ENCODE peak calls at places on chromosome 1, in six cellular contexts. One of them, this sample, is unnamed.

GRCh38 chr1:160862151-160863061 is at the start of gene CD244:
- DNase-seq in neuronal stem cell: no peak
- DNase-seq in mesendoderm: peak; percentile 48
- DNase-seq in IMR-90: no peak
- DNase-seq in H9: peak; percentile 43
- DNase-seq in trophoblast cell: peak; percentile 24
- DNase-seq in this sample: no peak

GRCh38 chr1:226655251-226656163 is 83.6 kb downstream of the ITPKB start:
- DNase-seq in neuronal stem cell: no peak
- DNase-seq in mesendoderm: peak; percentile 76
- DNase-seq in IMR-90: no peak
- DNase-seq in H9: peak; percentile 63
- DNase-seq in trophoblast cell: no peak
- DNase-seq in this sample: no peak

GRCh38 chr1:62407398-62408009 is 29.3 kb upstream of the USP1 start:
- DNase-seq in neuronal stem cell: peak; percentile 67
- DNase-seq in mesendoderm: peak; percentile 67
- DNase-seq in IMR-90: peak; percentile 55
- DNase-seq in H9: no peak
- DNase-seq in trophoblast cell: peak; percentile 24
- DNase-seq in this sample: peak; percentile 46

GRCh38 chr1:193181985-193182384 is 4.4 kb downstream of the B3GALT2 start:
- DNase-seq in neuronal stem cell: no peak
- DNase-seq in mesendoderm: no peak
- DNase-seq in IMR-90: peak; percentile 23
- DNase-seq in H9: no peak
- DNase-seq in trophoblast cell: no peak
- DNase-seq in this sample: no peak

GRCh38 chr1:230772457-230773395 is 25.5 kb downstream of the CAPN9 start:
- DNase-seq in neuronal stem cell: no peak
- DNase-seq in mesendoderm: peak; percentile 79
- DNase-seq in IMR-90: peak; percentile 59
- DNase-seq in H9: peak; percentile 54
- DNase-seq in trophoblast cell: peak; percentile 84
- DNase-seq in this sample: peak; percentile 72

GRCh38 chr1:95094923-95095322 is 22.2 kb upstream of the ALG14 start:
- DNase-seq in neuronal stem cell: no peak
- DNase-seq in mesendoderm: no peak
- DNase-seq in IMR-90: no peak
- DNase-seq in H9: no peak
- DNase-seq in trophoblast cell: no peak
- DNase-seq in this sample: no peak

GRCh38 chr1:108590947-108591346 is 31.0 kb downstream of the EEIG2 start:
- DNase-seq in neuronal stem cell: no peak
- DNase-seq in mesendoderm: no peak
- DNase-seq in IMR-90: peak; percentile 95
- DNase-seq in H9: no peak
- DNase-seq in trophoblast cell: no peak
- DNase-seq in this sample: peak; percentile 99

GRCh38 chr1:65319141-65319540 is 9.8 kb downstream of the DNAJC6 start:
- DNase-seq in neuronal stem cell: no peak
- DNase-seq in mesendoderm: no peak
- DNase-seq in IMR-90: no peak
- DNase-seq in H9: no peak
- DNase-seq in trophoblast cell: no peak
- DNase-seq in this sample: no peak

GRCh38 chr1:10541286-10541685 is 66.5 kb downstream of the PEX14 start:
- DNase-seq in neuronal stem cell: no peak
- DNase-seq in mesendoderm: no peak
- DNase-seq in IMR-90: no peak
- DNase-seq in H9: peak; percentile 74
- DNase-seq in trophoblast cell: no peak
- DNase-seq in this sample: no peak

GRCh38 chr1:156213644-156213966 is 798 bp downstream of the PMF1 start:
- DNase-seq in neuronal stem cell: no peak
- DNase-seq in mesendoderm: no peak
- DNase-seq in IMR-90: no peak
- DNase-seq in H9: no peak
- DNase-seq in trophoblast cell: no peak
- DNase-seq in this sample: no peak

GRCh38 chr1:156214024-156214748 is 1.4 kb downstream of the PMF1 start:
- DNase-seq in neuronal stem cell: no peak
- DNase-seq in mesendoderm: peak; percentile 81
- DNase-seq in IMR-90: peak; percentile 41
- DNase-seq in H9: no peak
- DNase-seq in trophoblast cell: peak; percentile 40
- DNase-seq in this sample: peak; percentile 70

GRCh38 chr1:156211243-156211642 is 1.6 kb upstream of the PMF1 start:
- DNase-seq in neuronal stem cell: no peak
- DNase-seq in mesendoderm: no peak
- DNase-seq in IMR-90: no peak
- DNase-seq in H9: no peak
- DNase-seq in trophoblast cell: no peak
- DNase-seq in this sample: no peak

GRCh38 chr1:156212130-156212529 is 677 bp upstream of the PMF1 start:
- DNase-seq in neuronal stem cell: no peak
- DNase-seq in mesendoderm: no peak
- DNase-seq in IMR-90: no peak
- DNase-seq in H9: no peak
- DNase-seq in trophoblast cell: no peak
- DNase-seq in this sample: no peak

DNA sequence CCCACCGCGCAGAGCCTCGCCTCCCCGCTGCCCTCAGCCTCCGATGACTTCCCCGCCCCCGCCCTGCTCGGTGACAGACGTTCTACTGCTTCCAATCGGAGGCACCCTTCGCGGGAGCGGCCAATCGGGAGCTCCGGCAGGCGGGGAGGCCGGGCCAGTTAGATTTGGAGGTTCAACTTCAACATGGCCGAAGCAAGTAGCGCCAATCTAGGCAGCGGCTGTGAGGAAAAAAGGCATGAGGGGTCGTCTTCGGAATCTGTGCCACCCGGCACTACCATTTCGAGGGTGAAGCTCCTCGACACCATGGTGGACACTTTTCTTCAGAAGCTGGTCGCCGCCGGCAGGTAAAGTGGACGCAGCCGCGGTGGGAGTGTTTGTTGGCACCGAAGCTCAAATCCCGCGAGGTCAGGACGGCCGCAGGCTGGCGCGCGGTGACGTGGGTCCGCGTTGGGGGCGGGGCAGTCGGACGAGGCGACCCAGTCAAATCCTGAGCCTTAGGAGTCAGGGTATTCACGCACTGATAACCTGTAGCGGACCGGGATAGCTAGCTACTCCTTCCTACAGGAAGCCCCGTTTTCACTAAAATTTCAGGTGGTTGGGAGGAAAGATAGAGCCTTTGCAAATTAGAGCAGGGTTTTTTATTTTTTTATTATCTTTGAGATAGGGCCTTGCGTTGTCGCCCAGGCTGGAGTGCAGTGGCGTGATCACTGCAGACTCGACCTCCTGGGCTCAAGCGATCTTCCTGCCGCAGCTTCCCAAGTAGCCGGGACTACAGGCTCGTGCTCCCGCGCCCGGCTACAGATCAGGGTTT is at the start of gene PMF1:
- DNase-seq in neuronal stem cell: peak; percentile 96
- DNase-seq in mesendoderm: peak; percentile 99
- DNase-seq in IMR-90: peak; percentile 94
- DNase-seq in H9: peak; percentile 98
- DNase-seq in trophoblast cell: peak; percentile 97
- DNase-seq in this sample: peak; percentile 98
- H3K18ac ChIP-seq in neuronal stem cell: peak within 1 kb of the TSS; percentile 99
- H3K18ac ChIP-seq in mesendoderm: peak within 1 kb of the TSS; percentile 88
- H3K18ac ChIP-seq in IMR-90: peak within 1 kb of the TSS; percentile 90
- H3K18ac ChIP-seq in H9: peak within 1 kb of the TSS; percentile 99
- H3K18ac ChIP-seq in trophoblast cell: peak within 1 kb of the TSS; percentile 97
- H3K18ac ChIP-seq in this sample: peak within 1 kb of the TSS; percentile 99

GRCh38 chr1:92298213-92298572 is 594 bp downstream of the GLMN start:
- DNase-seq in neuronal stem cell: no peak
- DNase-seq in mesendoderm: no peak
- DNase-seq in IMR-90: no peak
- DNase-seq in H9: no peak
- DNase-seq in trophoblast cell: no peak
- DNase-seq in this sample: no peak
- H3K18ac ChIP-seq in neuronal stem cell: peak overlapping the region; percentile 100
- H3K18ac ChIP-seq in mesendoderm: peak overlapping the region; percentile 57
- H3K18ac ChIP-seq in IMR-90: peak overlapping the region; percentile 76
- H3K18ac ChIP-seq in H9: peak overlapping the region; percentile 94
- H3K18ac ChIP-seq in trophoblast cell: peak overlapping the region; percentile 99
- H3K18ac ChIP-seq in this sample: peak overlapping the region; percentile 99

GRCh38 chr1:27525296-27526271 is 35.6 kb upstream of the WASF2 start:
- DNase-seq in neuronal stem cell: no peak
- DNase-seq in mesendoderm: peak; percentile 78
- DNase-seq in IMR-90: peak; percentile 53
- DNase-seq in H9: peak; percentile 83
- DNase-seq in trophoblast cell: peak; percentile 6
- DNase-seq in this sample: peak; percentile 91
- H3K18ac ChIP-seq in neuronal stem cell: peak overlapping the region; percentile 99
- H3K18ac ChIP-seq in mesendoderm: peak overlapping the region; percentile 15
- H3K18ac ChIP-seq in IMR-90: peak overlapping the region; percentile 51
- H3K18ac ChIP-seq in H9: peak overlapping the region; percentile 29
- H3K18ac ChIP-seq in trophoblast cell: peak overlapping the region; percentile 41
- H3K18ac ChIP-seq in this sample: peak overlapping the region; percentile 99

DNA sequence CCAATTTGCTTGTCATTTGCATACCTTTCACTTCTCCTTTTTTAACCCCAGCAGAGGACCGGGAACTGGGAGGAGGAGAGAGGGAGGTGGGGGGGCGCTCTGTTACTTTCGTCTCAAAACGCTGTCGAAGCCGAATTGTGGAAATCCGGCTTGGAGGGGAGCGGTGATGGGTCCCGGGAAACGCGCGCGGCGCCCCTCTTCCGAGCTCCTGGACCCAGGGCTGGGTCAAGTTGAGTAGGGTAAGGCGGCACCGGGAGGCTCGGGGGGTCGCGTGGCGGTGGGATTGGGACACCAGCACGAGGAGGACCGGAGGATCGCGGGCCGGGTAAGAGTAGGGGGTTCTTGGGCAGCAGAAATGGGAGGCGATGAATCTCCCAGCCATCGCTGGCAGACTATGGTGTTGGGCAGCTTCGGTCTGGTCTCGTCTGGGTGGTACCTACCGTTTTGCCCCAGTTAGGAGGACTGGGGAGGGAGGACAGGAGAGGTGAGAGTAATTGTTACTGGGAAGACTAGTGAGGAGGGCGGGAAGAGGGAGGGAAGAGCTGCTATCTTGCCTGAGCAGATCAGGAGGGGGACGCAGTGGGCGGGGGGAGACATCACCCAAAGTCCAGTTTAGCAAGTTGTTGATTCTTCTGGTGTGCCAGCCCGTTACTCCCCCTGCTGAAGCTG is 1.4 kb downstream of the PROX1 start:
- DNase-seq in neuronal stem cell: no peak
- DNase-seq in mesendoderm: peak; percentile 40
- DNase-seq in IMR-90: no peak
- DNase-seq in H9: peak; percentile 59
- DNase-seq in trophoblast cell: no peak
- DNase-seq in this sample: no peak
- H3K18ac ChIP-seq in neuronal stem cell: peak overlapping the region; percentile 94
- H3K18ac ChIP-seq in mesendoderm: no peak overlapping the region
- H3K18ac ChIP-seq in IMR-90: no peak overlapping the region
- H3K18ac ChIP-seq in H9: no peak overlapping the region
- H3K18ac ChIP-seq in trophoblast cell: peak overlapping the region; percentile 7
- H3K18ac ChIP-seq in this sample: no peak overlapping the region

GRCh38 chr1:8880068-8880676 is 1.7 kb upstream of the ENO1 start:
- DNase-seq in neuronal stem cell: no peak
- DNase-seq in mesendoderm: peak; percentile 88
- DNase-seq in IMR-90: peak; percentile 97
- DNase-seq in H9: peak; percentile 51
- DNase-seq in trophoblast cell: peak; percentile 82
- DNase-seq in this sample: peak; percentile 91
- H3K18ac ChIP-seq in neuronal stem cell: no peak overlapping the region
- H3K18ac ChIP-seq in mesendoderm: peak overlapping the region; percentile 94
- H3K18ac ChIP-seq in IMR-90: peak overlapping the region; percentile 89
- H3K18ac ChIP-seq in H9: peak overlapping the region; percentile 28
- H3K18ac ChIP-seq in trophoblast cell: no peak overlapping the region
- H3K18ac ChIP-seq in this sample: peak overlapping the region; percentile 40

DNA sequence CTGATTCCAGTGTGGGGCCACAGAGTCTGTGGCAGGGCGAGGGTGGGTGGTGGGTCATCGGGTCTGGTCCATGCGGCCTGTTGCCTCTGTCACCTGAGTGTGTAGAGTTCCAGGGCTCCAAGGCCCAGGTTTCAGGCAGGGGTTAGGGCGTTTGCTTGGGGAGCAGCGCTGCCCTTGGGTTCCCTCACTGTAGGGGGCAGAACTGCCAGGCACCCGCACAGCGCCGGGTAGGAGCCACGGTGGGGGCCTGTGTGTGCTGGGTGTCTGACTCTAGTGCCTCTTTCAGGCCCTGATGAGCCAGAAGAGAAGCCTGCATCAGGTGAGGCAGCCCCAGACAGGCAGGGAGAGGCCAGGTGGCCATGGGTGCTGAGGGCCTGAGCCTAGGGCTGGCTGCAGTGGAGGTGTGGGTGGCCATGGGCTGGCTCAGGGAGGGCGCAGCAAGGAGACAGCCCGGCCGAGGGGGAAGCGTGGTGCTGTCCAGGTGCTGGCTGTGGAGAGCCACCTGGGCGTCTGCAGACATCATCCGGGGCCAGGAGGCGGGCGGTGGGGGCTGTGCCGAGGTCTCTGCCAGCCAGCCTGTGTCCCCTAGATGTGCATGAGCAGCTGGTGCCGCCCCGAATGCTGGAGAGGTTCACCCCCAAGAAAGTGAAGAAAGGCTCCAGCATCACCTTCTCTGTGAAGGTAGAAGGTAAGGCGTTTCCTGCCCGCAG is 72.3 kb downstream of the TRIM11 start:
- DNase-seq in neuronal stem cell: no peak
- DNase-seq in mesendoderm: no peak
- DNase-seq in IMR-90: no peak
- DNase-seq in H9: peak; percentile 25
- DNase-seq in trophoblast cell: no peak
- DNase-seq in this sample: no peak
- H3K18ac ChIP-seq in neuronal stem cell: no peak overlapping the region
- H3K18ac ChIP-seq in mesendoderm: no peak overlapping the region
- H3K18ac ChIP-seq in IMR-90: no peak overlapping the region
- H3K18ac ChIP-seq in H9: no peak overlapping the region
- H3K18ac ChIP-seq in trophoblast cell: no peak overlapping the region
- H3K18ac ChIP-seq in this sample: no peak overlapping the region

This sample was measured in mesenchymal stem cell.